ENCODE peak calls at places on chromosomes 5 and 9, in eight cellular contexts. N is T1000; K is T follicular helper cell; W is stimulated activated CD4-positive, alpha-beta T cell treated with anti-CD3 and anti-CD28 coated beads, TNF-alpha, amount 100 ng/mL, for 4 hours; C is IMR-90; P is right lobe of liver; Q is RPMI7951; S is HCT116. M is an unnamed sample.

GRCh38 chr5:120942551-120942950 is 478.5 kb downstream of the PRR16 start:
- DNase-seq in N (no peak), K (no peak), W (no peak), C (peak; percentile 18), P (no peak), Q (no peak), S (no peak), M (no peak)

GRCh38 chr9:11319477-11320060 is 706.8 kb upstream of the PTPRD start:
- DNase-seq in N (no peak), K (no peak), W (no peak), C (no peak), P (no peak), Q (no peak), S (no peak), M (no peak)

GRCh38 chr5:6439588-6440550 is 8.8 kb upstream of the UBE2QL1 start:
- DNase-seq in N (no peak), K (no peak), W (no peak), C (no peak), P (no peak), Q (peak; percentile 66), S (no peak), M (no peak)

GRCh38 chr5:69510694-69511093 is 18.1 kb downstream of the OCLN start:
- DNase-seq in N (no peak), K (no peak), W (no peak), C (no peak), P (no peak), Q (no peak), S (no peak), M (no peak)

GRCh38 chr9:135085830-135086546 is 1.5 kb upstream of the OLFM1 start:
- DNase-seq in N (no peak), K (no peak), W (no peak), C (peak; percentile 43), P (peak; percentile 76), Q (peak; percentile 37), S (peak; percentile 54), M (no peak)

GRCh38 chr9:131739988-131740648 is at the start of gene RAPGEF1:
- DNase-seq in N (peak; percentile 68), K (peak; percentile 71), W (peak; percentile 69), C (no peak), P (peak; percentile 86), Q (peak; percentile 32), S (no peak), M (peak; percentile 80)

GRCh38 chr5:112636751-112637150 is 100.9 kb upstream of the APC start:
- DNase-seq in N (no peak), K (no peak), W (no peak), C (no peak), P (no peak), Q (no peak), S (no peak), M (no peak)

GRCh38 chr9:133558191-133559126 is 24.0 kb downstream of the ADAMTSL2 start:
- DNase-seq in N (no peak), K (no peak), W (no peak), C (peak; percentile 85), P (no peak), Q (peak; percentile 95), S (peak; percentile 54), M (no peak)

GRCh38 chr5:74767579-74767913 is 497 bp downstream of the NSA2 start:
- DNase-seq in N (no peak), K (no peak), W (no peak), C (peak; percentile 42), P (no peak), Q (peak; percentile 44), S (peak; percentile 28), M (no peak)

GRCh38 chr5:131221888-131222287 is 42.0 kb upstream of the CDC42SE2 start:
- DNase-seq in N (no peak), K (no peak), W (no peak), C (peak; percentile 56), P (no peak), Q (peak; percentile 4), S (no peak), M (no peak)

GRCh38 chr5:13378073-13378472 is 566.4 kb downstream of the DNAH5 start:
- DNase-seq in N (no peak), K (no peak), W (no peak), C (peak; percentile 24), P (no peak), Q (peak; percentile 72), S (no peak), M (no peak)

GRCh38 chr5:52989781-52990530 is 804 bp downstream of the ITGA2 start:
- DNase-seq in N (peak; percentile 4), K (no peak), W (peak; percentile 1), C (peak; percentile 60), P (peak; percentile 55), Q (peak; percentile 33), S (peak; percentile 18), M (peak; percentile 9)

GRCh38 chr5:150215978-150216944 is 26.4 kb downstream of the SLC6A7 start:
- DNase-seq in N (no peak), K (no peak), W (no peak), C (no peak), P (no peak), Q (no peak), S (no peak), M (no peak)

GRCh38 chr5:133052317-133053175 is 733 bp downstream of the HSPA4 start:
- DNase-seq in N (peak; percentile 30), K (peak; percentile 5), W (peak; percentile 5), C (peak; percentile 44), P (peak; percentile 87), Q (peak; percentile 62), S (no peak), M (peak; percentile 36)

GRCh38 chr5:93186031-93186682 is 394.9 kb downstream of the NR2F1-AS1 start:
- DNase-seq in N (no peak), K (no peak), W (no peak), C (peak; percentile 89), P (no peak), Q (peak; percentile 77), S (peak; percentile 59), M (no peak)

GRCh38 chr5:179148703-179149170 is 88.6 kb downstream of the ZNF354C start:
- DNase-seq in N (no peak), K (no peak), W (no peak), C (no peak), P (peak; percentile 44), Q (no peak), S (no peak), M (no peak)

GRCh38 chr5:1168751-1169607 is 32.4 kb upstream of the SLC6A19 start:
- DNase-seq in N (no peak), K (no peak), W (no peak), C (no peak), P (peak; percentile 45), Q (peak; percentile 86), S (no peak), M (no peak)

GRCh38 chr5:151739939-151740335 is 18.5 kb downstream of the ATOX1 start:
- DNase-seq in N (no peak), K (no peak), W (no peak), C (peak; percentile 94), P (no peak), Q (peak; percentile 98), S (no peak), M (no peak)

GRCh38 chr5:90932052-90932699 is 373.6 kb downstream of the ADGRV1 start:
- DNase-seq in N (peak; percentile 6), K (peak; percentile 1), W (no peak), C (peak; percentile 70), P (no peak), Q (peak; percentile 32), S (peak; percentile 44), M (no peak)

GRCh38 chr5:102843997-102844396 is 88.9 kb downstream of the PAM start:
- DNase-seq in N (no peak), K (no peak), W (no peak), C (peak; percentile 79), P (no peak), Q (no peak), S (no peak), M (no peak)

GRCh38 chr5:172573115-172573882 is 67.8 kb upstream of the NEURL1B start:
- DNase-seq in N (no peak), K (no peak), W (no peak), C (no peak), P (no peak), Q (no peak), S (no peak), M (no peak)

GRCh38 chr9:33748633-33749304 is 46.6 kb upstream of the PRSS3 start:
- DNase-seq in N (no peak), K (no peak), W (no peak), C (no peak), P (no peak), Q (no peak), S (no peak), M (no peak)

GRCh38 chr9:2015581-2016410 is 649 bp downstream of the SMARCA2 start:
- DNase-seq in N (no peak), K (peak; percentile 38), W (peak; percentile 15), C (peak; percentile 24), P (peak; percentile 84), Q (peak; percentile 47), S (no peak), M (peak; percentile 22)

GRCh38 chr9:82490019-82490499 is 501.5 kb downstream of the SPATA31D1 start:
- DNase-seq in N (no peak), K (no peak), W (no peak), C (peak; percentile 74), P (no peak), Q (peak; percentile 69), S (no peak), M (no peak)

GRCh38 chr9:89623925-89624420 is 19.2 kb downstream of the GADD45G start:
- DNase-seq in N (no peak), K (no peak), W (no peak), C (no peak), P (no peak), Q (no peak), S (no peak), M (no peak)

GRCh38 chr9:115952667-115953316 is 200.8 kb upstream of the PAPPA start:
- DNase-seq in N (no peak), K (no peak), W (no peak), C (peak; percentile 88), P (no peak), Q (peak; percentile 67), S (no peak), M (no peak)

GRCh38 chr5:181243521-181244307 is at the start of gene RACK1:
- DNase-seq in N (no peak), K (peak; percentile 86), W (peak; percentile 79), C (peak; percentile 85), P (peak; percentile 90), Q (peak; percentile 86), S (peak; percentile 81), M (peak; percentile 84)

GRCh38 chr9:88808761-88809370 is 182.4 kb upstream of the S1PR3 start:
- DNase-seq in N (no peak), K (no peak), W (no peak), C (no peak), P (no peak), Q (no peak), S (no peak), M (no peak)

GRCh38 chr5:1336749-1337489 is 8.0 kb downstream of the CLPTM1L start:
- DNase-seq in N (no peak), K (no peak), W (no peak), C (no peak), P (peak; percentile 74), Q (no peak), S (no peak), M (no peak)

GRCh38 chr9:101140728-101141127 is 112.2 kb downstream of the PLPPR1 start:
- DNase-seq in N (no peak), K (no peak), W (no peak), C (no peak), P (no peak), Q (no peak), S (no peak), M (no peak)

GRCh38 chr9:90107021-90107771 is 502.4 kb downstream of the GADD45G start:
- DNase-seq in N (no peak), K (no peak), W (no peak), C (no peak), P (no peak), Q (peak; percentile 2), S (no peak), M (no peak)

GRCh38 chr5:56319281-56320242 is 86.4 kb upstream of the ANKRD55 start:
- DNase-seq in N (no peak), K (no peak), W (no peak), C (peak; percentile 78), P (no peak), Q (peak; percentile 87), S (no peak), M (no peak)